ENCODE peak calls at places on chromosomes 16 and 17, in ten cellular contexts. J is foreskin fibroblast, H is HL-60, W is pancreas, N is A549, E is neural progenitor cell, T is fibroblast of pulmonary artery, A is heart right ventricle, L is hepatocyte, D is MM.1S. Z is an unnamed sample.

GRCh38 chr17:66459811-66460270 is 157.4 kb downstream of the PRKCA start:
- DNase-seq in D (no peak), A (no peak), W (peak), L (peak), N (peak), J (peak), E (no peak), H (peak), T (peak), Z (peak)

GRCh38 chr17:9905902-9906301 is 831 bp upstream of the RCVRN start:
- DNase-seq in E (peak), D (no peak), L (peak), T (peak), J (no peak), H (peak), N (peak), A (peak), W (no peak), Z (peak)

GRCh38 chr17:76152580-76152979 is 11.5 kb upstream of the FOXJ1 start:
- DNase-seq in A (no peak), W (no peak), J (no peak), E (no peak), T (no peak), N (no peak), L (no peak), H (no peak), D (no peak), Z (no peak)

GRCh38 chr17:57211543-57211942 is 44.8 kb upstream of the MSI2 start:
- DNase-seq in T (no peak), L (no peak), N (peak), J (peak), D (no peak), W (no peak), E (no peak), H (no peak), A (no peak), Z (no peak)

GRCh38 chr17:68763551-68763950 is 162.4 kb upstream of the FAM20A start:
- DNase-seq in E (no peak), N (no peak), A (no peak), L (no peak), D (no peak), W (no peak), H (no peak), T (no peak), J (peak), Z (no peak)

GRCh38 chr16:21156767-21157467 is 1.6 kb upstream of the LDAF1 start:
- DNase-seq in L (peak), D (peak), A (no peak), H (peak), T (peak), E (peak), W (no peak), J (peak), N (peak), Z (peak)

GRCh38 chr16:83940630-83941378 is 12.2 kb upstream of the OSGIN1 start:
- DNase-seq in J (no peak), W (no peak), T (no peak), L (no peak), D (no peak), E (no peak), N (no peak), A (no peak), H (no peak), Z (no peak)

GRCh38 chr17:65222216-65222738 is 85.1 kb downstream of the RGS9 start:
- DNase-seq in A (no peak), W (no peak), J (peak), D (no peak), L (no peak), N (no peak), T (no peak), E (no peak), H (no peak), Z (peak)

GRCh38 chr16:17397499-17397891 is 73.3 kb downstream of the XYLT1 start:
- DNase-seq in L (peak), T (peak), N (peak), E (no peak), J (peak), D (no peak), W (peak), A (no peak), H (no peak), Z (peak)

GRCh38 chr17:77271421-77271820 is 130.7 kb downstream of the SEC14L1 start:
- DNase-seq in D (no peak), H (no peak), E (no peak), N (no peak), J (no peak), L (no peak), T (no peak), A (no peak), W (no peak), Z (no peak)

GRCh38 chr17:77571141-77571540 is 387.4 kb upstream of the TNRC6C start:
- DNase-seq in W (no peak), D (no peak), N (no peak), T (no peak), E (peak), J (no peak), H (no peak), L (no peak), A (no peak), Z (no peak)

GRCh38 chr17:76683011-76683755 is 27.6 kb downstream of the MXRA7 start:
- DNase-seq in T (no peak), H (no peak), J (no peak), A (no peak), W (no peak), E (peak), L (no peak), D (no peak), N (no peak), Z (no peak)

DNA sequence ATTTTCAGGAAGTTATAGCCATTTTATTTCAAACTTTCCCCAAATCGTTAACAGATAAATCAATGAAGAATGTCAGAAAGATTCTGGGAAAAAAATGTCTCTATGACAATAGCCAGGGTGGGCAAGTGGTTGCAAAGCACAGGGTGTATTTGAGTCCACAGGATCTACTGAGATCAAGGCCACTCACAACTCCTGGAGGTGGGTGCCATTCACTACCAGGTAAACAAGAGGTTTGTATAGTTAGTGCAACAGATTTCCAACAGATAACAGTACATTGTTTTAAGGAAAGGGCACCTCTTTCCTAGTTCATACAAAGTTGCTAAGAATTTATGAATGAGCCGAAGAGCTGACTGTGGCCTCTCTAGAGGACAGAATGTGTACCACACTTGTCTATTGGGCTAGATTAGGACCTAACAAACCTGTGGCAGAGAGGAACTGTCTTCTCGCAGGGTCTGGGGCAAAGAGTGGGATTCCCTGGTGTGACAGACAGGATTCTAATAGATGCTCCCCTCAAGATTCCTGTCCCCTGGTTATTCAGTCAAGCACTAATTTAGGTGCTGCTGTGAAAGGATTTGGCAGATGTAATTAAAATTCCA is 52.0 kb upstream of the ZNF629 start:
- DNase-seq in L (no peak), W (no peak), T (no peak), E (no peak), J (no peak), A (no peak), N (no peak), H (no peak), D (no peak), Z (no peak)
- TF ChIP-seq CTCF in L (peak), W (no peak), T (peak), E (no peak), J (no peak), A (no peak), N (no peak), H (no peak), D (no peak), Z (no peak)

DNA sequence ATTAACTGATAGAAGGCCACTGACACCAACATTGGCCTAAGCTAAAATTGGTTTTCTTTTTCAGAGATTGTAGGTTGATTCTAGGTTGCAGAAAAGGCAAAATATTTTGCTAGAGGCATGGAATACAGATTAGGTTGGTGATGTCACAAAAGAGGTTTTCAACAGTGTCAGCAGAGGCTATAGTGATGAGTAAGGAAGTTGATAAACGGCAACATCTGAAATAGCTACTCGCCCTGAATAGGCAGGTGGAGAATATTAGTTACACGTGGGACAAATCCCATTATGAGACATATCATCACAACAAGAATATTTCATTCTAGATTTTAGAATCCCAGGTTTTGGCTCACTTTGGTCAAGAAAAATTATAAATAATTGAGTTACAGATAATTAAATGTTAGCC is 1.5 kb upstream of the TOM1L1 start:
- DNase-seq in L (no peak), A (no peak), T (no peak), D (no peak), E (no peak), J (no peak), N (no peak), W (no peak), H (no peak), Z (no peak)
- H3K4me3 ChIP-seq in L (no peak), A (no peak), T (no peak), D (no peak), E (no peak), J (no peak), N (no peak), W (no peak), H (no peak), Z (no peak)

DNA sequence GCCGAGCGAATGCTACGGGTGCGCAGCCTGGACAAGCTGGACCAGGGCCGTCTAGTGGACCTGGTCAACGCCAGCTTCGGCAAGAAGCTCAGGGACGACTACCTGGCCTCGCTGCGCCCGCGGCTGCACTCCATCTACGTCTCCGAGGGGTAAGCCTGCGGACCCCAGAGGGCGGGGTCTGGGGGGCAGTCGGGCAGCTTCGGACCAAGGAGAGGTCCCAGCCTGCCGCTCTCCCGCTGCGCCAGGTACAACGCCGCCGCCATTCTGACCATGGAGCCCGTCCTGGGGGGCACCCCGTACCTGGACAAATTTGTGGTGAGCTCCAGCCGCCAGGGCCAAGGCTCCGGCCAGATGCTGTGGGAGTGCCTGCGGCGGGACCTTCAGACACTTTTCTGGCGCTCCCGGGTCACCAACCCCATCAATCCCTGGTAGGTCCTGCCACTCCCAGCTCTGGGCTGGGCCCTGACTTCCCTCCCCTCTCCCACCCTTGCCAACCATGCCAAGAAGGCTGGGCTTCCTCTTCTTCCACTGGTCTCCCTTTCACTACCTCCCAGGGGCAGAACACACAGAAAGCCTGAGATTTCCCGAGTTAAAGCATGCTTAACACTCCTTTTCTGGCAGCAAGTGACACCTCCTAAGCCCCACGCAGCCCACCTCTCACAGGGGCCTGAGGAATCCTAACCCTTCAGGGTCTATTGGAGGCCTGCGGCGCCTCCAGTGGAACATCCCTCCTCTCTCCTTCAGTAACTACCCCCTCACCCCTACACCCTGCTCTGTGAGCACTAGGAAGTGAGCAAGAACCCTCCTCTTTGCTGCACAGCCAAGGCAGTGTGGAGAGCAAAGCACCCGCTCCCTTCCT is 3.2 kb downstream of the NAGS start:
- DNase-seq in D (peak), W (no peak), E (no peak), J (peak), L (no peak), T (no peak), H (no peak), N (no peak), A (peak), Z (peak)
- TF ChIP-seq CTCF in D (no peak), W (no peak), E (no peak), J (no peak), L (no peak), T (no peak), H (no peak), N (no peak), A (no peak), Z (no peak)

GRCh38 chr16:2121853-2122252 is 13.8 kb downstream of the PKD1 start:
- DNase-seq in E (no peak), A (peak), D (no peak), T (no peak), J (peak), W (no peak), N (no peak), H (no peak), L (no peak), Z (no peak)

GRCh38 chr16:2122429-2122828 is 13.3 kb downstream of the PKD1 start:
- DNase-seq in E (no peak), N (no peak), J (no peak), H (no peak), L (no peak), T (no peak), W (no peak), A (no peak), D (no peak), Z (no peak)
- H3K4me3 ChIP-seq in E (no peak), N (no peak), J (no peak), H (no peak), L (no peak), T (no peak), W (no peak), A (no peak), D (no peak), Z (no peak)

GRCh38 chr17:60229189-60229802 is 79.5 kb downstream of the CA4 start:
- DNase-seq in J (peak), H (no peak), T (peak), D (peak), W (no peak), N (no peak), A (no peak), E (no peak), L (no peak), Z (peak)
- TF ChIP-seq CTCF in J (no peak), H (no peak), T (no peak), D (no peak), W (no peak), N (peak), A (no peak), E (peak), L (peak), Z (no peak)

GRCh38 chr17:73257516-73257915 is 4.2 kb downstream of the CPSF4L start:
- DNase-seq in E (no peak), A (no peak), N (no peak), T (no peak), H (no peak), W (no peak), D (no peak), J (no peak), L (no peak), Z (no peak)

GRCh38 chr17:73261952-73262675 is 434 bp upstream of the CPSF4L start:
- DNase-seq in D (no peak), N (no peak), L (peak), T (no peak), H (peak), W (peak), A (no peak), E (peak), J (no peak), Z (no peak)

GRCh38 chr17:73262676-73263642 is 1.3 kb upstream of the CPSF4L start:
- DNase-seq in E (no peak), N (no peak), T (no peak), J (peak), H (peak), W (peak), L (no peak), A (no peak), D (no peak), Z (peak)

GRCh38 chr17:73265646-73266640 is 4.3 kb upstream of the CPSF4L start:
- DNase-seq in L (no peak), E (no peak), D (no peak), J (no peak), A (no peak), W (no peak), H (no peak), T (no peak), N (no peak), Z (no peak)

GRCh38 chr17:73261617-73261951 is at the start of gene CPSF4L:
- DNase-seq in D (no peak), E (no peak), J (no peak), A (no peak), T (no peak), W (no peak), L (no peak), N (no peak), H (peak), Z (no peak)
- H3K4me3 ChIP-seq in D (no peak), E (no peak), J (no peak), A (no peak), T (no peak), W (peak), L (no peak), N (no peak), H (no peak), Z (no peak)

GRCh38 chr17:46195217-46195855 is 2.1 kb upstream of the KANSL1 start:
- DNase-seq in J (no peak), N (no peak), T (no peak), D (no peak), E (no peak), L (no peak), H (peak), W (no peak), A (no peak), Z (no peak)
- TF ChIP-seq CTCF in J (no peak), N (no peak), T (no peak), D (no peak), E (no peak), L (no peak), H (no peak), W (no peak), A (no peak), Z (no peak)

GRCh38 chr16:86181526-86181925 is 282.6 kb downstream of the IRF8 start:
- DNase-seq in W (no peak), A (no peak), D (no peak), J (no peak), E (no peak), H (no peak), L (no peak), T (no peak), N (no peak), Z (no peak)
- H3K4me3 ChIP-seq in W (no peak), A (no peak), D (no peak), J (no peak), E (no peak), H (no peak), L (no peak), T (no peak), N (no peak), Z (no peak)

Z was measured in cardiac fibroblast.